ENCODE peak calls at places on chromosomes 13 and 19, in five cellular contexts. One of them, this sample, is unnamed.
A peak's percentile ranks its signal among the peaks of the same experiment; 100 is the strongest.

GRCh38 chr13:84812789-84813188 is 930.5 kb upstream of the SLITRK1 start:
- DNase-seq in HepG2: no peak
- DNase-seq in H1: no peak
- DNase-seq in GM12878: no peak
- DNase-seq in K562: no peak
- DNase-seq in this sample: no peak

GRCh38 chr13:37457594-37457993 is 141.0 kb downstream of the POSTN start:
- DNase-seq in HepG2: no peak
- DNase-seq in H1: no peak
- DNase-seq in K562: no peak
- DNase-seq in GM12878: no peak
- DNase-seq in this sample: no peak

GRCh38 chr19:33063356-33064116 is 1.2 kb downstream of the RHPN2 start:
- DNase-seq in GM12878: no peak
- DNase-seq in K562: peak; percentile 12
- DNase-seq in H1: peak; percentile 60
- DNase-seq in HepG2: no peak
- DNase-seq in this sample: no peak

GRCh38 chr13:48908381-48909087 is 67.2 kb upstream of the FNDC3A start:
- DNase-seq in GM12878: no peak
- DNase-seq in H1: no peak
- DNase-seq in HepG2: no peak
- DNase-seq in K562: no peak
- DNase-seq in this sample: peak; percentile 56

GRCh38 chr19:36008336-36008978 is at the start of gene SYNE4:
- DNase-seq in K562: no peak
- DNase-seq in GM12878: no peak
- DNase-seq in H1: peak; percentile 81
- DNase-seq in HepG2: peak; percentile 77
- DNase-seq in this sample: peak; percentile 36

GRCh38 chr13:102028846-102029245 is 373.0 kb downstream of the FGF14 start:
- DNase-seq in K562: no peak
- DNase-seq in H1: no peak
- DNase-seq in GM12878: no peak
- DNase-seq in HepG2: no peak
- DNase-seq in this sample: no peak

GRCh38 chr13:81770868-81771505 is 1430.1 kb upstream of the SPRY2 start:
- DNase-seq in K562: no peak
- DNase-seq in H1: no peak
- DNase-seq in HepG2: no peak
- DNase-seq in GM12878: no peak
- DNase-seq in this sample: no peak

GRCh38 chr13:113410472-113411201 is 42.7 kb downstream of the ADPRHL1 start:
- DNase-seq in GM12878: no peak
- DNase-seq in H1: no peak
- DNase-seq in K562: no peak
- DNase-seq in HepG2: peak; percentile 61
- DNase-seq in this sample: peak; percentile 52

GRCh38 chr19:44182145-44182544 is 17.2 kb downstream of the ZNF226 start:
- DNase-seq in HepG2: no peak
- DNase-seq in K562: no peak
- DNase-seq in GM12878: no peak
- DNase-seq in H1: no peak
- DNase-seq in this sample: no peak
- H3K9me3 ChIP-seq in HepG2: peaks cover 22% of the 10 kb centered on the region
- H3K9me3 ChIP-seq in K562: peaks cover 2% of the 10 kb centered on the region
- H3K9me3 ChIP-seq in GM12878: peaks cover 1% of the 10 kb centered on the region
- H3K9me3 ChIP-seq in H1: peaks cover 8% of the 10 kb centered on the region
- H3K9me3 ChIP-seq in this sample: peaks cover 73% of the 10 kb centered on the region

DNA sequence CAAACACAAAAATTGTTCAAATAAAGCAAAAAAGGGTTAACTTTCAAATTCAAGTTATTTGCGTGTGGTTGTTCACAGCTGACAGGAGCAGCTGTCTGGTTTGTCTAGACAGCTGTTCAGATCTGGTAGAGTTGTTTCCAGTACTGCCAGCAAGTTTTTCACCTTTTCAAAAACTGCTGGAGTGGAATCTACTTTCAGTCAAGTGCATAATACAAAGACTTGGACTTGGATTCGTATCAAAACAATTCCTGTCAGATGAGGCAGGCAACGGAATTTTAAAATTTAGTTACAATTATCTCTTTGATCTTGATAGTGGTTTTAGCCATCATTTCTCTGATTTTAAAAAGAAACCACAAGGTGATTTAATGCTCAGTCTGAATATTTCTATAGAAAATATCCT is 51.7 kb upstream of the EEF1AKMT1 start:
- DNase-seq in H1: no peak
- DNase-seq in HepG2: no peak
- DNase-seq in GM12878: no peak
- DNase-seq in K562: no peak
- DNase-seq in this sample: no peak
- TF ChIP-seq HDAC2 in H1: no peak
- TF ChIP-seq HDAC2 in HepG2: no peak
- TF ChIP-seq HDAC2 in GM12878: no peak
- TF ChIP-seq HDAC2 in K562: no peak
- TF ChIP-seq HDAC2 in this sample: no peak

GRCh38 chr19:8904597-8904996 is 72.4 kb downstream of the MBD3L1 start:
- DNase-seq in HepG2: no peak
- DNase-seq in K562: no peak
- DNase-seq in GM12878: no peak
- DNase-seq in H1: no peak
- DNase-seq in this sample: no peak

GRCh38 chr19:8902520-8902919 is 70.3 kb downstream of the MBD3L1 start:
- DNase-seq in GM12878: no peak
- DNase-seq in HepG2: no peak
- DNase-seq in K562: no peak
- DNase-seq in H1: no peak
- DNase-seq in this sample: no peak

GRCh38 chr19:8908066-8908465 is 75.9 kb downstream of the MBD3L1 start:
- DNase-seq in GM12878: no peak
- DNase-seq in HepG2: no peak
- DNase-seq in K562: no peak
- DNase-seq in H1: no peak
- DNase-seq in this sample: no peak

GRCh38 chr19:8900421-8900820 is 68.2 kb downstream of the MBD3L1 start:
- DNase-seq in HepG2: no peak
- DNase-seq in K562: no peak
- DNase-seq in H1: no peak
- DNase-seq in GM12878: no peak
- DNase-seq in this sample: no peak

GRCh38 chr19:8905342-8905741 is 73.2 kb downstream of the MBD3L1 start:
- DNase-seq in H1: no peak
- DNase-seq in HepG2: no peak
- DNase-seq in GM12878: no peak
- DNase-seq in K562: no peak
- DNase-seq in this sample: no peak
- H3K9me3 ChIP-seq in H1: peaks cover 78% of the 10 kb centered on the region
- H3K9me3 ChIP-seq in HepG2: peaks cover 90% of the 10 kb centered on the region
- H3K9me3 ChIP-seq in GM12878: no peaks in the 10 kb centered on the region
- H3K9me3 ChIP-seq in K562: no peaks in the 10 kb centered on the region
- H3K9me3 ChIP-seq in this sample: no peaks in the 10 kb centered on the region

GRCh38 chr13:79306650-79307049 is 99.4 kb downstream of the RBM26 start:
- DNase-seq in GM12878: no peak
- DNase-seq in HepG2: no peak
- DNase-seq in K562: no peak
- DNase-seq in H1: no peak
- DNase-seq in this sample: no peak

GRCh38 chr13:79307866-79308298 is 98.2 kb downstream of the RBM26 start:
- DNase-seq in HepG2: no peak
- DNase-seq in GM12878: no peak
- DNase-seq in K562: no peak
- DNase-seq in H1: no peak
- DNase-seq in this sample: no peak

GRCh38 chr13:79309690-79310089 is 96.4 kb downstream of the RBM26 start:
- DNase-seq in H1: no peak
- DNase-seq in K562: no peak
- DNase-seq in HepG2: no peak
- DNase-seq in GM12878: no peak
- DNase-seq in this sample: no peak

GRCh38 chr13:79311456-79311855 is 94.6 kb downstream of the RBM26 start:
- DNase-seq in GM12878: no peak
- DNase-seq in K562: no peak
- DNase-seq in H1: no peak
- DNase-seq in HepG2: no peak
- DNase-seq in this sample: no peak

DNA sequence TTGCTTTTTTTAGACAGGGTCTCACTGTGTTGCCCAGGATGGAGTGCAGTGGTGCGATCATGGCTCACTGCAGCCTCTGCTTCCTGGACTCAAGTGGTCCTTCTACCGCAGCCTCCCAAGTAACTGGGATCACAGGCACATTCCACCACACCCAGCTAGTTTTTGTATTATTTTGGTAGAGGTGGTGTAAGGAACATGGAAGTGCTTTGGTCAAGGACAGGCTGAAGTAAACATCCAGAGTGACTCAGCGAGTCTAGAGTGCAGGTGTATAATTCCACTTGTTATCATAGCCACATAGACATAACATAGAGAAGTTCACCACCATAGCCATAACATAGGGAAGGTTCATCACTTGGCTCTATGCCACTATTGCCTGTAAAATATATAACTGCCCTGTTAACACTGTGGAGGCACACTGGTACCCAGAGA is 98.6 kb downstream of the RBM26 start:
- DNase-seq in K562: no peak
- DNase-seq in HepG2: peak; percentile 52
- DNase-seq in GM12878: no peak
- DNase-seq in H1: no peak
- DNase-seq in this sample: peak; percentile 1
- TF ChIP-seq HDAC2 in K562: no peak
- TF ChIP-seq HDAC2 in HepG2: no peak
- TF ChIP-seq HDAC2 in GM12878: no peak
- TF ChIP-seq HDAC2 in H1: no peak
- TF ChIP-seq HDAC2 in this sample: no peak

GRCh38 chr19:21900401-21900800 is 64.4 kb upstream of the ZNF43 start:
- DNase-seq in GM12878: no peak
- DNase-seq in H1: no peak
- DNase-seq in HepG2: no peak
- DNase-seq in K562: no peak
- DNase-seq in this sample: no peak

GRCh38 chr19:21907516-21907915 is 71.5 kb upstream of the ZNF43 start:
- DNase-seq in GM12878: no peak
- DNase-seq in HepG2: no peak
- DNase-seq in K562: no peak
- DNase-seq in H1: no peak
- DNase-seq in this sample: no peak

GRCh38 chr19:21902596-21902995 is 66.6 kb upstream of the ZNF43 start:
- DNase-seq in K562: no peak
- DNase-seq in HepG2: no peak
- DNase-seq in H1: no peak
- DNase-seq in GM12878: no peak
- DNase-seq in this sample: no peak

DNA sequence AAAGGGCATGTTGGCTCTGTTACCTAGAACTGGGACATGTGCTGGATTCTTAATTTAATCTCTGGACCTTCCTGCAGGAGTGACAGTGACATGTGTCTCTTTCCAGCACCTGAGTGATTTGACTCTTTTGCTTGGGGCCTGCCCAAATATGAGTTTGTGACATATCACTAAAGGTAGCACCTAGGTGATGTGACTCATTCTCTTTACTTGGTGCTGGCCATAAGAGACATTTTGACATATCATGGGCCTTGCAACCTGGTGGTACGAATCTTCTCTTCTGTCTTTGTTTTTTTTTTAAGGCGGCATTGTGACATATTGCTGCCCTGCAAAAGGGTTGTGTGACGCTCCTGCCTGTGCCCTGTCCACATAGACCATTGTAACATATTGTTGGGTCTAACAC is 65.9 kb upstream of the ZNF43 start:
- DNase-seq in GM12878: no peak
- DNase-seq in HepG2: no peak
- DNase-seq in H1: no peak
- DNase-seq in K562: no peak
- DNase-seq in this sample: no peak
- H3K9me3 ChIP-seq in GM12878: no peaks in the 10 kb centered on the region
- H3K9me3 ChIP-seq in HepG2: peaks cover 92% of the 10 kb centered on the region
- H3K9me3 ChIP-seq in H1: peaks cover 62% of the 10 kb centered on the region
- H3K9me3 ChIP-seq in K562: no peaks in the 10 kb centered on the region
- H3K9me3 ChIP-seq in this sample: peaks cover 42% of the 10 kb centered on the region

GRCh38 chr19:46928951-46929350 is 68.2 kb downstream of the ARHGAP35 start:
- DNase-seq in GM12878: no peak
- DNase-seq in H1: no peak
- DNase-seq in HepG2: no peak
- DNase-seq in K562: no peak
- DNase-seq in this sample: no peak
- TF ChIP-seq HDAC2 in GM12878: no peak
- TF ChIP-seq HDAC2 in H1: no peak
- TF ChIP-seq HDAC2 in HepG2: no peak
- TF ChIP-seq HDAC2 in K562: no peak
- TF ChIP-seq HDAC2 in this sample: no peak

GRCh38 chr13:99087130-99087953 is 109.5 kb upstream of the DOCK9 start:
- DNase-seq in K562: peak; percentile 91
- DNase-seq in GM12878: peak; percentile 36
- DNase-seq in HepG2: peak; percentile 59
- DNase-seq in H1: peak; percentile 95
- DNase-seq in this sample: peak; percentile 86

GRCh38 chr13:99085139-99085845 is 107.4 kb upstream of the DOCK9 start:
- DNase-seq in H1: peak; percentile 57
- DNase-seq in K562: peak; percentile 23
- DNase-seq in HepG2: no peak
- DNase-seq in GM12878: no peak
- DNase-seq in this sample: no peak

GRCh38 chr13:99086149-99086868 is 108.4 kb upstream of the DOCK9 start:
- DNase-seq in HepG2: no peak
- DNase-seq in H1: peak; percentile 74
- DNase-seq in K562: peak; percentile 77
- DNase-seq in GM12878: no peak
- DNase-seq in this sample: peak; percentile 42

GRCh38 chr13:99086869-99087129 is 108.9 kb upstream of the DOCK9 start:
- DNase-seq in K562: no peak
- DNase-seq in HepG2: no peak
- DNase-seq in GM12878: no peak
- DNase-seq in H1: no peak
- DNase-seq in this sample: peak; percentile 21

DNA sequence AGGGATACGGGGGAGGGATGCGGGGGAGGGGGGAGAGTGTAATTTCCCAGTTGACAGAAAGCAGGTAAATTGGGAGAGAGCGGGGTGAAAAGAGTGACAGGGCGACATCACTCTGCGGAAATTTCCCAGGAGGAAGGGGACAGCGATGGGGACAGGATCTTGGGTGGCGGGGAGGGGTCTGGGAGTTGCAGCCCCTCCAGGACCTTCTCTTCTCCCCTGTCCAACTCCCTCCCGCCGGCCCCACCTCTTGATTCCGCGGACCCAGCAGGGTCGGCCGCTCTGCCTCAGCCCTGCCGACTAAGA is 107.9 kb upstream of the DOCK9 start:
- DNase-seq in H1: peak; percentile 66
- DNase-seq in K562: no peak
- DNase-seq in GM12878: no peak
- DNase-seq in HepG2: no peak
- DNase-seq in this sample: no peak
- H3K9me3 ChIP-seq in H1: no peaks in the 10 kb centered on the region
- H3K9me3 ChIP-seq in K562: no peaks in the 10 kb centered on the region
- H3K9me3 ChIP-seq in GM12878: no peaks in the 10 kb centered on the region
- H3K9me3 ChIP-seq in HepG2: no peaks in the 10 kb centered on the region
- H3K9me3 ChIP-seq in this sample: no peaks in the 10 kb centered on the region

This sample was measured in A549.